ENCODE peak calls at places on chromosomes 2 and 18, in ten cellular contexts. J is A549, U is sigmoid colon, B is tibial nerve, X is ovary, P is K562, M is SK-N-SH, T is suprapubic skin, G is HepG2, V is stomach. K is an unnamed sample.

GRCh38 chr18:77114564-77115391 is 17.8 kb downstream of the MBP start:
- DNase-seq in J (peak; percentile 96), U (peak; percentile 91), B (peak; percentile 56), X (peak; percentile 71), P (peak; percentile 15), M (no peak), T (peak; percentile 98), G (peak; percentile 93), V (peak; percentile 86), K (peak; percentile 97)

GRCh38 chr2:195674491-195675226 is 17.6 kb downstream of the SLC39A10 start:
- DNase-seq in J (no peak), U (no peak), B (no peak), X (no peak), P (no peak), M (no peak), T (no peak), G (no peak), V (no peak), K (no peak)

GRCh38 chr2:200396726-200397348 is 90.3 kb downstream of the SPATS2L start:
- DNase-seq in J (no peak), U (no peak), B (no peak), X (no peak), P (no peak), M (no peak), T (no peak), G (no peak), V (no peak), K (no peak)

GRCh38 chr2:148813603-148814065 is 61.4 kb upstream of the KIF5C start:
- DNase-seq in J (no peak), U (no peak), B (no peak), X (peak; percentile 18), P (peak; percentile 50), M (peak; percentile 19), T (no peak), G (no peak), V (peak; percentile 28), K (no peak)

GRCh38 chr18:55479656-55480420 is 108.2 kb downstream of the TCF4 start:
- DNase-seq in J (no peak), U (no peak), B (no peak), X (no peak), P (no peak), M (no peak), T (no peak), G (no peak), V (no peak), K (no peak)

GRCh38 chr2:1675633-1676032 is 68.7 kb downstream of the PXDN start:
- DNase-seq in J (peak; percentile 83), U (peak; percentile 95), B (peak; percentile 38), X (peak; percentile 57), P (no peak), M (no peak), T (no peak), G (no peak), V (peak; percentile 24), K (peak; percentile 21)

GRCh38 chr2:237616373-237617304 is 10.7 kb upstream of the LRRFIP1 start:
- DNase-seq in J (no peak), U (no peak), B (no peak), X (no peak), P (no peak), M (no peak), T (no peak), G (no peak), V (no peak), K (no peak)

GRCh38 chr18:38909972-38910371 is 1344.4 kb upstream of the CELF4 start:
- DNase-seq in J (no peak), U (no peak), B (no peak), X (no peak), P (no peak), M (no peak), T (no peak), G (no peak), V (no peak), K (no peak)

GRCh38 chr2:219946529-219946928 is 319.1 kb downstream of the SLC4A3 start:
- DNase-seq in J (no peak), U (no peak), B (no peak), X (no peak), P (no peak), M (no peak), T (no peak), G (no peak), V (no peak), K (no peak)

GRCh38 chr2:222677981-222678380 is 6.5 kb downstream of the MOGAT1 start:
- DNase-seq in J (no peak), U (no peak), B (no peak), X (no peak), P (no peak), M (no peak), T (no peak), G (no peak), V (no peak), K (no peak)

GRCh38 chr2:178718283-178718682 is 88.9 kb downstream of the TTN start:
- DNase-seq in J (no peak), U (no peak), B (no peak), X (no peak), P (no peak), M (no peak), T (no peak), G (no peak), V (no peak), K (no peak)

GRCh38 chr2:3261511-3261910 is 116.1 kb downstream of the EIPR1 start:
- DNase-seq in J (no peak), U (no peak), B (no peak), X (no peak), P (no peak), M (no peak), T (no peak), G (no peak), V (no peak), K (no peak)

GRCh38 chr18:46182633-46183401 is 78.6 kb downstream of the HAUS1 start:
- DNase-seq in J (no peak), U (no peak), B (no peak), X (no peak), P (no peak), M (no peak), T (no peak), G (no peak), V (peak; percentile 20), K (no peak)

GRCh38 chr2:167215595-167215994 is 327.3 kb downstream of the XIRP2 start:
- DNase-seq in J (no peak), U (no peak), B (no peak), X (no peak), P (no peak), M (no peak), T (no peak), G (no peak), V (peak; percentile 45), K (no peak)

GRCh38 chr2:167209784-167210183 is 321.5 kb downstream of the XIRP2 start:
- DNase-seq in J (no peak), U (no peak), B (no peak), X (no peak), P (no peak), M (no peak), T (no peak), G (no peak), V (no peak), K (no peak)

DNA sequence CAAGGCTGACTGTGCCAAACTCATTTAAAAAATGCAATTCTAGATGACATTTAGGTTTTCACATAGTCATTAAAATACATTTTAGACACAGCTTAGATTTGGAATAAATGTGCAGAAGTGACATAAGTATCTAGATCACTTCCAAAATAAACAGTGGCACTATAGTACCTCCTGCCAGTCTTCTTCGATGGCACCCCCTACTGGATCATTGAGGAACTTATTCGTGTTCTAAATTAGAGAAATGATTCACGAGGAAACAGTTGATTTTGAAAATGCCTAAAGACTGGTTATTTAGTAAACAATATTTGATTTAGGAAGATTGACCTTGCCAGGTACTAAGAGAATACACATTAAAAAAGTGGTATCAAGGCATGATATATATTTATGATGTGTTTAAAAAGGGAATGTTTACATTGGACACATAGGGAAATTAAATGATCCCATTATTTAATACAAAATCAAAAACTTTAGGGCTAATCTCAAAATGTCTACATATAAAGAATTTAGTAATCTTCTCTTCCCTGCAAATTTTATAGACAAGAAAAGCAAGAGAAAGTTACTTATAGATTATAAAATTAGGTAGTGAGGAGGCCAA is 323.9 kb downstream of the XIRP2 start:
- DNase-seq in J (peak; percentile 36), U (no peak), B (no peak), X (no peak), P (peak; percentile 21), M (peak; percentile 51), T (no peak), G (peak; percentile 50), V (peak; percentile 34), K (no peak)
- TF ChIP-seq EP300 in J (no peak), U (no peak), B (no peak), X (no peak), P (no peak), M (no peak), T (no peak), G (no peak), V (no peak), K (no peak)

DNA sequence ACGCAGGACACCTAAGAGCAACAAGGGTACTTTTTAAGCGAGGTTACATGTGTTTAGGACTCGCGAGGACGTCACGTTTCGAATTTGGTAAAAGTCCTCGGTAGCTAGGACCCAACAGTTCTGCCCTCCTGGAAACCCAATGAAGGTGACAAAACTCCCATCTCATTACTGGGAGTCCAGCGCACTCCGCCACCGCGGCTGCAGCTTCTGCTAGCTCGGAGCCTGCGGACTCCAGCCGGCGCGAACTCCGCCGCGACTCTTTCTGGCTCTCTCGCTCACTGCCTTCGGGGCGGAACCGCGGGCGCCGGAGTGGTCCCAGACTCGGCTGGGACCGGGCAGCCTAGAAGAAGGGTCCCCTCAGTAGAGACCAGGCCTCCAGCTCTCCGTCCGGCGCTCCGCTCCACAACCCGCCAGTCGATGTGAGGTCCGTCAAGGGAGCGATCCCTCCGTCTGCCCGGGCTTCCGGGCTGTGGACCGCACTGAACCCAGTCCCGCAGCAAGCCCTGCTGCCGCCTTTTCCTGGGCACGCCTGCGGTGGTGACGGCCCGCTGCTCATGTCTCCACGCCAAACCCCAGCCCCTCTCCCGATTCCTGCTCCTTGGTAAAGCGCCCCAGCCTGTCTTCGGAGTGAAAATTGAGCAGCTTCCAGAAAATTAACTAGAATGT is 3.0 kb upstream of the OSR1 start:
- DNase-seq in J (no peak), U (peak; percentile 70), B (no peak), X (peak; percentile 40), P (no peak), M (peak; percentile 68), T (peak; percentile 76), G (no peak), V (no peak), K (peak; percentile 88)
- H3K4me3 ChIP-seq in J (no peak overlapping the region), U (peak overlapping the region; percentile 38), B (peak overlapping the region; percentile 39), X (peak overlapping the region; percentile 50), P (no peak overlapping the region), M (peak overlapping the region; percentile 66), T (peak overlapping the region; percentile 54), G (peak overlapping the region; percentile 84), V (peak overlapping the region; percentile 60), K (peak overlapping the region; percentile 63)

GRCh38 chr2:187658952-187659525 is 104.8 kb upstream of the TFPI start:
- DNase-seq in J (peak; percentile 44), U (no peak), B (no peak), X (no peak), P (peak; percentile 41), M (peak; percentile 11), T (no peak), G (peak; percentile 24), V (no peak), K (no peak)
- TF ChIP-seq EP300 in J (no peak), U (no peak), B (no peak), X (no peak), P (no peak), M (no peak), T (no peak), G (no peak), V (no peak), K (no peak)

DNA sequence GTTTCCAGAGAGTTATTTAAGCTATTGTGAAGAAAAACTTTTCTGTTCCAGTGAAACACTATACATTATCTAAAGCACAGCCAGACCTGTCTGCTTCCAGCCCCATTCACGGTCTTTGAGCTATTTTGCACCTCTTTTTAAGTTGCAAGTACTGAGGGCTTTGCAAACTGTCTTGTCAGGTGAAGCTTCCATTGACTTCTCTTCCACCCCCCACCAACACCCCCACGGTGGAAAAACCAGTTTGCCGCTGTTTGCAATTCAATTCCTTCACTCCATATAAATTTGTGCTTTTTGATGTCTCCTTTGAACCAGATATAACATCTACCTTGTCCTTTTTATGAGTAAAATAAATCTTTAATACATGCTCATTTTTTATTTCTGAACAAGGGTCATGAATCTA is 15.7 kb downstream of the B3GNT7 start:
- DNase-seq in J (no peak), U (no peak), B (no peak), X (no peak), P (no peak), M (no peak), T (no peak), G (no peak), V (no peak), K (no peak)
- H3K4me3 ChIP-seq in J (peak overlapping the region; percentile 62), U (no peak overlapping the region), B (no peak overlapping the region), X (no peak overlapping the region), P (no peak overlapping the region), M (no peak overlapping the region), T (no peak overlapping the region), G (no peak overlapping the region), V (no peak overlapping the region), K (no peak overlapping the region)

K was measured in upper lobe of left lung.